ENCODE peak calls at places on chromosomes 7 and 10, in nine cellular contexts. G is GM19239; W is stimulated activated CD8-positive, alpha-beta memory T cell treated with anti-CD3 and anti-CD28 coated beads, Interleukin-12 subunit alpha, Interleukin-12 subunit beta, amount 100 ng/mL, for 1 hour; B is activated CD4-positive, alpha-beta T cell treated with anti-CD3 and anti-CD28 coated beads, Interleukin-2, amount 50 U/mL, for 48 hours; P is NCI-H774; V is Jurkat, Clone E6-1; X is GM23338; S is putamen; L is progenitor cell of endocrine pancreas. J is an unnamed sample.
A peak's percentile ranks its signal among the peaks of the same experiment; 100 is the strongest.

GRCh38 chr7:104096683-104097082 is 107.2 kb upstream of the RELN start:
- DNase-seq in G (no peak), B (no peak), L (no peak), P (no peak), W (no peak), V (peak; percentile 63), S (no peak), X (peak; percentile 42), J (peak; percentile 75)

GRCh38 chr7:41003031-41003925 is 699.6 kb downstream of the INHBA start:
- DNase-seq in P (no peak), G (no peak), S (peak; percentile 22), B (peak; percentile 29), W (no peak), X (peak; percentile 80), L (peak; percentile 14), V (peak; percentile 68), J (peak; percentile 90)

GRCh38 chr7:38222481-38223096 is 44.5 kb downstream of the STARD3NL start:
- DNase-seq in L (no peak), X (peak; percentile 76), P (peak; percentile 29), S (no peak), W (no peak), V (peak; percentile 70), B (no peak), G (peak; percentile 9), J (no peak)

GRCh38 chr10:44394696-44395383 is 9.9 kb upstream of the CXCL12 start:
- DNase-seq in L (no peak), S (no peak), G (no peak), X (no peak), P (no peak), V (no peak), W (no peak), B (no peak), J (peak; percentile 36)

GRCh38 chr7:47536705-47537611 is 45.0 kb downstream of the TNS3 start:
- DNase-seq in L (peak; percentile 26), V (no peak), W (no peak), B (no peak), P (peak; percentile 48), X (peak; percentile 81), S (peak; percentile 34), G (no peak), J (peak; percentile 84)

GRCh38 chr10:30820282-30820991 is 190.9 kb upstream of the LYZL2 start:
- DNase-seq in B (no peak), V (no peak), X (no peak), S (no peak), W (no peak), L (no peak), G (no peak), P (no peak), J (no peak)

GRCh38 chr10:79244068-79244442 is 103.2 kb upstream of the PPIF start:
- DNase-seq in L (no peak), W (no peak), P (no peak), X (no peak), G (no peak), V (peak; percentile 47), B (no peak), S (no peak), J (no peak)

GRCh38 chr10:91220954-91221696 is 662 bp downstream of the PCGF5 start:
- DNase-seq in S (no peak), X (peak; percentile 47), V (no peak), B (peak; percentile 23), P (no peak), L (no peak), G (no peak), W (no peak), J (no peak)

GRCh38 chr7:105830405-105831218 is 45.8 kb downstream of the ATXN7L1 start:
- DNase-seq in L (no peak), V (no peak), W (no peak), S (no peak), X (no peak), P (no peak), B (no peak), G (no peak), J (no peak)

GRCh38 chr10:49612513-49613159 is 1.2 kb upstream of the CHAT start:
- DNase-seq in B (no peak), S (no peak), V (peak; percentile 49), P (no peak), W (no peak), L (no peak), X (peak; percentile 93), G (no peak), J (peak; percentile 93)

GRCh38 chr10:101939273-101939635 is 95.7 kb upstream of the KCNIP2 start:
- DNase-seq in S (no peak), B (no peak), X (no peak), W (no peak), G (no peak), P (no peak), L (no peak), V (no peak), J (no peak)

GRCh38 chr7:484365-485101 is 35.1 kb downstream of the PDGFA start:
- DNase-seq in S (no peak), G (no peak), X (peak; percentile 57), V (no peak), P (no peak), L (no peak), B (no peak), W (no peak), J (no peak)

GRCh38 chr7:142901426-142902259 is 16.1 kb upstream of the TRPV6 start:
- DNase-seq in L (no peak), G (no peak), B (no peak), V (no peak), X (no peak), P (no peak), W (no peak), S (no peak), J (peak; percentile 43)

GRCh38 chr10:46308113-46308415 is 21.3 kb downstream of the ANTXRL start:
- DNase-seq in P (no peak), B (no peak), X (no peak), S (no peak), G (no peak), V (no peak), W (no peak), L (no peak), J (no peak)